ENCODE peak calls at places on chromosomes 16 and 17, in seven cellular contexts. Z is A549, N is HepG2, P is GM12878, G is IMR-90, I is HCT116, V is H1. K is an unnamed sample.

GRCh38 chr17:78645421-78646295 is 68.5 kb upstream of the DNAH17 start:
- DNase-seq in Z (peak; percentile 88), N (no peak), P (peak; percentile 70), G (peak; percentile 34), I (no peak), V (no peak), K (no peak)

GRCh38 chr16:71352963-71353460 is 5.5 kb upstream of the CALB2 start:
- DNase-seq in Z (no peak), N (no peak), P (no peak), G (no peak), I (no peak), V (no peak), K (no peak)

GRCh38 chr16:50234771-50235556 is 31.4 kb upstream of the ADCY7 start:
- DNase-seq in Z (no peak), N (no peak), P (no peak), G (peak; percentile 67), I (no peak), V (no peak), K (no peak)

GRCh38 chr16:24966599-24966998 is 48.6 kb downstream of the ARHGAP17 start:
- DNase-seq in Z (no peak), N (no peak), P (no peak), G (no peak), I (no peak), V (no peak), K (no peak)

GRCh38 chr17:82943339-82943738 is 103.5 kb upstream of the ZNF750 start:
- DNase-seq in Z (no peak), N (no peak), P (no peak), G (no peak), I (no peak), V (no peak), K (no peak)

GRCh38 chr17:37259030-37259735 is 116.6 kb upstream of the C17orf78 start:
- DNase-seq in Z (no peak), N (no peak), P (no peak), G (peak; percentile 76), I (no peak), V (no peak), K (peak; percentile 15)

GRCh38 chr17:70136131-70136530 is 33.2 kb upstream of the KCNJ2 start:
- DNase-seq in Z (no peak), N (no peak), P (no peak), G (no peak), I (no peak), V (no peak), K (no peak)

GRCh38 chr17:83103200-83103937 is 24.0 kb downstream of the METRNL start:
- DNase-seq in Z (peak; percentile 68), N (no peak), P (no peak), G (peak; percentile 66), I (peak; percentile 66), V (no peak), K (peak; percentile 90)

GRCh38 chr17:62804025-62804424 is 4.1 kb downstream of the MARCHF10 start:
- DNase-seq in Z (no peak), N (no peak), P (no peak), G (no peak), I (no peak), V (no peak), K (no peak)

GRCh38 chr17:9239821-9240658 is 218.7 kb downstream of the NTN1 start:
- DNase-seq in Z (peak; percentile 50), N (no peak), P (no peak), G (peak; percentile 39), I (peak; percentile 6), V (peak; percentile 71), K (peak; percentile 95)

GRCh38 chr16:50555892-50556673 is 7.9 kb downstream of the NKD1 start:
- DNase-seq in Z (no peak), N (no peak), P (no peak), G (no peak), I (no peak), V (no peak), K (no peak)

GRCh38 chr16:74892574-74893461 is 92.1 kb downstream of the WDR59 start:
- DNase-seq in Z (no peak), N (no peak), P (peak; percentile 34), G (no peak), I (no peak), V (no peak), K (no peak)

GRCh38 chr16:85524630-85525463 is 88.3 kb upstream of the GSE1 start:
- DNase-seq in Z (peak; percentile 29), N (peak; percentile 85), P (no peak), G (peak; percentile 49), I (no peak), V (no peak), K (no peak)

GRCh38 chr17:2855063-2855600 is 58.9 kb downstream of the RAP1GAP2 start:
- DNase-seq in Z (no peak), N (no peak), P (no peak), G (peak; percentile 34), I (no peak), V (no peak), K (no peak)

GRCh38 chr16:4556112-4556511 is at the start of gene C16orf96:
- DNase-seq in Z (peak; percentile 19), N (no peak), P (no peak), G (no peak), I (no peak), V (no peak), K (no peak)

GRCh38 chr17:61839300-61839786 is 24.0 kb downstream of the BRIP1 start:
- DNase-seq in Z (no peak), N (no peak), P (no peak), G (no peak), I (no peak), V (no peak), K (no peak)

GRCh38 chr17:61139219-61139618 is 260.4 kb upstream of the TBX2 start:
- DNase-seq in Z (no peak), N (no peak), P (peak; percentile 77), G (peak; percentile 88), I (no peak), V (no peak), K (no peak)

GRCh38 chr17:61337247-61337812 is 62.3 kb upstream of the TBX2 start:
- DNase-seq in Z (no peak), N (no peak), P (no peak), G (no peak), I (no peak), V (no peak), K (no peak)

GRCh38 chr16:86923656-86924055 is 345.3 kb downstream of the FOXL1 start:
- DNase-seq in Z (no peak), N (no peak), P (no peak), G (no peak), I (no peak), V (no peak), K (no peak)

GRCh38 chr16:50360033-50360778 is 8.6 kb downstream of the BRD7 start:
- DNase-seq in Z (no peak), N (no peak), P (no peak), G (peak; percentile 40), I (no peak), V (no peak), K (no peak)

GRCh38 chr17:50180066-50180465 is 14.3 kb downstream of the SGCA start:
- DNase-seq in Z (no peak), N (no peak), P (no peak), G (no peak), I (no peak), V (no peak), K (no peak)

GRCh38 chr17:78600181-78600651 is 23.0 kb upstream of the DNAH17 start:
- DNase-seq in Z (peak; percentile 67), N (no peak), P (no peak), G (no peak), I (no peak), V (no peak), K (no peak)

GRCh38 chr17:82302991-82303943 is 14.1 kb downstream of the CD7 start:
- DNase-seq in Z (no peak), N (no peak), P (no peak), G (no peak), I (no peak), V (peak; percentile 47), K (no peak)

GRCh38 chr17:49775546-49776260 is 11.8 kb upstream of the FAM117A start:
- DNase-seq in Z (no peak), N (peak; percentile 18), P (no peak), G (no peak), I (no peak), V (no peak), K (no peak)

GRCh38 chr17:3011891-3012290 is 51.5 kb downstream of the OR1D5 start:
- DNase-seq in Z (no peak), N (no peak), P (no peak), G (no peak), I (no peak), V (no peak), K (no peak)

DNA sequence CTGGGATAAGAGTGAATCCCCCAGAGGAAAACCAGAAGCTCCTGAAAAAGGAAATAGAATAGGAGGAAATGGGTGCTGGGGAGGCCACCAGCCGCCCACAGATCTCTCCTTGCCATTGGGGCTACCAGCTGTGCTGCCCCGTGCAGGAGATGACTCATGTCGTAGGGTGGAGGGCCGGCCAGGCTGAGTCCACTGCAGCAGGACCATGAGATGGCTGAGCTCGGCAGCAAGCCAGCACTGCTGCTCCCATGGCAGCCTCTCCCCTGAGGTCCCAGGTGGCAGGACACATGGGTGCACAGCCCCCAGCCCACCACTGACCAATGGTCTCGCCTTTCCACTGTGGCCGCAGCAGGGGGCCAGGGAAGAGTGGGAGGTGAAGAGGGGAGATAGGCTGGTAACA is 95.5 kb downstream of the GNAO1 start:
- DNase-seq in Z (no peak), N (no peak), P (no peak), G (peak; percentile 16), I (no peak), V (no peak), K (no peak)
- TF ChIP-seq CEBPB in Z (no peak), N (no peak), P (no peak), G (no peak), I (no peak), V (no peak), K (no peak)

GRCh38 chr17:65055708-65056638 is 567 bp downstream of the GNA13 start:
- DNase-seq in Z (peak; percentile 65), N (peak; percentile 38), P (no peak), G (peak; percentile 22), I (peak; percentile 16), V (no peak), K (peak; percentile 66)
- TF ChIP-seq CEBPB in Z (no peak), N (no peak), P (no peak), G (no peak), I (no peak), V (no peak), K (no peak)

GRCh38 chr17:27533874-27534815 is 77.9 kb downstream of the KSR1 start:
- DNase-seq in Z (peak; percentile 78), N (no peak), P (no peak), G (peak; percentile 98), I (no peak), V (no peak), K (no peak)
- TF ChIP-seq CEBPB in Z (no peak), N (no peak), P (no peak), G (no peak), I (no peak), V (no peak), K (no peak)

DNA sequence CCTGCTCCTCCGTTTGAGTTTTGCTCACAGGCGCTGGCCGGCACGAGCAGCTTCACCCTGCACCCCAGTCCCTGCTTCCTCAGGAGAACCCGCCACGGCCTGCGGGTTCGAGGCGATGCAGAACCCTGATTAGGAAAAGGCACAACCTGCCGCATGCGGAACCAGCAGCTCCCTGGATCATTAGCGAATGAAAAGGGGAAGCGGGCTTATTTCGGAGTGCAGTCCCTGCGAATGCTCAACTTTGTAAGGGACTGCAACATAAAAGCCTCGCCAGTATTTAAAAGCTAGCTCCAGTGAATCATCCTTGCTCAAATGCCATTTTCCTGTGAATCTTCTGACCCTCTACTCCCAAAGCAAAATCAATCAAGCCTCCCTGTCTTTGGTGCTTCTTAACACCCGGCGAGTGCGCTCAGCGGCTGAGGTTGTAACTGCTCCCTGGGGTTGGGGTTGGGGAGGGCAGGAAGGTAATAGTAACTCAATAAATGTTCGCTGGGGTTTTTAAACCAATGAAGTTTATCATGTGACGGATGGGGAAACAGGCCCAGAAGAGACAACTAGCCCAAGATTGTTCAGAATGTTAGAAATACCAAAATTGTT is 676 bp upstream of the AKAP10 start:
- DNase-seq in Z (no peak), N (no peak), P (peak; percentile 13), G (no peak), I (no peak), V (no peak), K (no peak)
- TF ChIP-seq CEBPB in Z (no peak), N (no peak), P (no peak), G (no peak), I (no peak), V (no peak), K (no peak)